ENCODE peak calls at places on chromosomes 7 and 10, in eight cellular contexts. F is A549, G is ovary, E is sigmoid colon, N is tibial nerve, W is K562, V is stomach, Z is HepG2. P is an unnamed sample.
A peak's percentile ranks its signal among the peaks of the same experiment; 100 is the strongest.

GRCh38 chr10:31847518-31847917 is 81.1 kb downstream of the ARHGAP12 start:
- DNase-seq in F (no peak), G (no peak), E (no peak), N (no peak), W (no peak), V (no peak), Z (no peak), P (no peak)

GRCh38 chr10:96703358-96703757 is 17.0 kb downstream of the PIK3AP1 start:
- DNase-seq in F (no peak), G (no peak), E (no peak), N (no peak), W (no peak), V (no peak), Z (no peak), P (no peak)

GRCh38 chr10:78331391-78331922 is 297.8 kb downstream of the RPS24 start:
- DNase-seq in F (no peak), G (peak; percentile 41), E (peak; percentile 73), N (no peak), W (no peak), V (no peak), Z (no peak), P (no peak)

GRCh38 chr7:102890292-102890970 is 22.4 kb upstream of the LRRC17 start:
- DNase-seq in F (no peak), G (no peak), E (no peak), N (no peak), W (peak; percentile 63), V (no peak), Z (no peak), P (no peak)

GRCh38 chr10:51215956-51216834 is 141.9 kb downstream of the PRKG1 start:
- DNase-seq in F (no peak), G (no peak), E (no peak), N (no peak), W (no peak), V (no peak), Z (no peak), P (no peak)

GRCh38 chr7:55265836-55266235 is 99.3 kb upstream of the LANCL2 start:
- DNase-seq in F (no peak), G (no peak), E (no peak), N (no peak), W (no peak), V (no peak), Z (no peak), P (no peak)

GRCh38 chr7:151008143-151008510 is 16.2 kb downstream of the ATG9B start:
- DNase-seq in F (no peak), G (no peak), E (no peak), N (no peak), W (peak; percentile 97), V (no peak), Z (no peak), P (no peak)

GRCh38 chr10:63520463-63521388 is 475 bp upstream of the REEP3 start:
- DNase-seq in F (peak; percentile 58), G (peak; percentile 76), E (peak; percentile 81), N (no peak), W (peak; percentile 84), V (peak; percentile 78), Z (peak; percentile 51), P (peak; percentile 74)

GRCh38 chr7:12567015-12567414 is 3.5 kb upstream of the SCIN start:
- DNase-seq in F (no peak), G (no peak), E (no peak), N (no peak), W (no peak), V (no peak), Z (no peak), P (no peak)

GRCh38 chr7:12570529-12571461 is at the start of gene SCIN:
- DNase-seq in F (peak; percentile 46), G (no peak), E (peak; percentile 66), N (peak; percentile 22), W (no peak), V (peak; percentile 56), Z (no peak), P (peak; percentile 79)

GRCh38 chr7:12571691-12572090 is 1.2 kb downstream of the SCIN start:
- DNase-seq in F (no peak), G (no peak), E (no peak), N (no peak), W (no peak), V (no peak), Z (no peak), P (no peak)

GRCh38 chr7:12570148-12570528 is 382 bp upstream of the SCIN start:
- DNase-seq in F (peak; percentile 6), G (no peak), E (no peak), N (no peak), W (no peak), V (peak; percentile 48), Z (no peak), P (peak; percentile 48)

DNA sequence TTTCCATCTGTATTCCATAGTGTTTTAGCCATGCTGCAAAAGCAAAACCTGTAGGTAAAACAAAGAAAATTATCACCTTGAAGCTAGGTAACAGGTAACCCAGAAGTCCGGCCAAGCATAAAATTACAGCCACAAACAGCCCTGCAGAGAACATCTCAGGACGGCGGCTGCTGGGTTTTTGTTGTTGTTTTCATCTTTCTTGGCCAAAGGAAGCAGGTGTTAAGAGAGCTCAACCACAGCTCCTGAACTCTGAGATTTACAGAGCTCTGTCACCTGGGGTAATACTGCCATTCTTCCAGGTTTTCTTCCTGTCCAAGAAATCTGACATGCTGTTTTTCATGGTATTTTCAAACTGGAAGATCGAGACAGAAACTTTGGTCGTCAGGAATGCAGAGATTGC is 847 bp upstream of the SCIN start:
- DNase-seq in F (no peak), G (no peak), E (no peak), N (no peak), W (no peak), V (no peak), Z (no peak), P (no peak)
- H3K4me3 ChIP-seq in F (peak overlapping the region; percentile 55), G (no peak overlapping the region), E (no peak overlapping the region), N (no peak overlapping the region), W (no peak overlapping the region), V (no peak overlapping the region), Z (no peak overlapping the region), P (no peak overlapping the region)

DNA sequence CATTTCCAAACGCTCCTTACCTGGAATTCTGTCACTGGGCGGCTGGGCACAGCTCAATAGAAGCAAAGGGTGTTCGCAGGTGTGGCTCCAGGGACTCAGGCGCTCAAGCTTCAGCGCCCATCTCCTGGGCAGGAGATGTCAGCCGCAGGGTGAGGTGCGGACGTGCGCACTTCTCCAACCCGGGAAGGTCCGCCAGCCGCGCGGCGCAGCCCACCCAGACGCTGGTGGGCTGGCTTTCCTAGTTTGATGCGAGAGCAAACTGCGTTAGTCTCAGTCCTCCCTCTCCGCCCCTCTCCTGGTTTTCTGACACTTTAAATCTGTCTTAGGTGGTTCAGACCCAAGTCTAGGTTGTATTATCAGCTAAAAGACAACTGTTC is 267 bp downstream of the CALCR start:
- DNase-seq in F (no peak), G (no peak), E (no peak), N (no peak), W (no peak), V (no peak), Z (no peak), P (no peak)
- TF ChIP-seq EP300 in F (no peak), G (no peak), E (no peak), N (no peak), W (no peak), V (no peak), Z (no peak), P (no peak)

DNA sequence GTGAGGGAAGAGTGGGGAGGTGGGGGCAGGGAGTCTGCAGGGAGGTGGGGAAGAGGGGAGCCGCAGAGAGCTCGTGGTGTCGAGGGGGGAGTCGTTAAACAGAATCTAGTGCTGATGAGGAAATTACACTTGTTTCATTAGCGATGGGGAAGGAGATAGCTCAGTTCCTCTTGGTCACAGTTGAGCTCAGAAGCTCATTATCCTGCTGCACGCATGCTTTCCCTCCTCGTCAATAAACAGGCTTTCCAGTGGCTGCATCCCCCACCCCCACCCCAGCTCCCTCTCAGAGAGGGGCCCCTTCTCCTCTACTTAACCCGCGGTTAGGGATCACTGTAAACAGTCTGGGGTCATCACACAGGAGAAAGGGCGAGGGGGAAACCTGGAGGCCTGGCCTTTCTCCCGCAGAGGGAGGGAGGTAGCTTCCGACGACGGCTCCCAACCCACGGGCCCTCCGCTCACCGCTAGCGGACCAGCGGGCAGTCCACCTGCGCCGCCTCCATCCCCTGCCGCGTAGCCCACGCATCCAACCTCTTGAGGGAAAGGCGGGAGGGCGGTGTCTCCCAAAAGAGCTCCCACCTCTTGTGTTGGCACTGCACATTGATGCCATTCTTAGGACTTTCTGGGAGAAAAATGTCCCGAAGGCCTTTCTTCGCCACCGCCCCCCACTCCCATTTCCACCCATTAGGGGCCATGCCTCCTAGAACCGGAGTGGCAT is 80.7 kb downstream of the PAX2 start:
- DNase-seq in F (no peak), G (no peak), E (peak; percentile 35), N (no peak), W (no peak), V (no peak), Z (no peak), P (no peak)
- H3K4me3 ChIP-seq in F (peak overlapping the region; percentile 50), G (no peak overlapping the region), E (no peak overlapping the region), N (no peak overlapping the region), W (no peak overlapping the region), V (peak overlapping the region; percentile 42), Z (peak overlapping the region; percentile 33), P (no peak overlapping the region)

DNA sequence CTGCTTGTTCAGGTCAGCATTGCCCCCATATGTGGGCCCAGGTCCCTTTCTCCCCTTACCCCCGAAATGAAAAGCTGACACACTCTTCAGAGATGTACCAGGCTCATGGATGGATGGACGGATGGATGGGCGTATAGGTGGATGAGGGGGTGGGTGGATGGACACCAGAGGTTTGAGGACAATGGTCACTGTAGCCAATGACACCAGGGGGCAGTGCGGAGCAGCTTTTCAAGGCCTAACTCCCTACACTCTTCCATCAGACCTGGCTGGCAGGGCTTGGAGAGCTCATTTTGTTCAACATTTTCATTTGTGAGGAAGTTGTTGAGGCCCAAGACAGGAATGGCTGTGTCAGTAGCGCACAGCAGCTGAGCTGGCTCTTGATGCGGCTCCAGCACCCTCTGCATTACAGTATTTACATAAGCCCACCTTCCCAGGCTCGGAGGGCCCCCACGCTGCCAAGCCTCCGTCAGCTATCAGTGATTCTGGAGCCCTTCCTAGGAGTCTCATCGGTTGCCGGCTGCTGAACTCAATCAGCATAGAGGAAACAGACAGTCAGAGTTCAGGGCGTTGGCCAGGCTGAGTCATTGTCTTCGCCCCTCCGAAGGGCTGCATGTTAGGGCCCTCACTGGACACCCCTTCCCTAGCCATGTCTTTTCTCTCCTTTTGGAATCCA is 11.6 kb upstream of the FFAR4 start:
- DNase-seq in F (peak; percentile 76), G (peak; percentile 29), E (no peak), N (peak; percentile 51), W (peak; percentile 80), V (peak; percentile 77), Z (peak; percentile 68), P (peak; percentile 83)
- TF ChIP-seq EP300 in F (no peak), G (no peak), E (no peak), N (no peak), W (no peak), V (no peak), Z (no peak), P (no peak)